ENCODE peak calls at places on chromosomes 6 and 20, in four cellular contexts. One of them, this sample, is unnamed.

GRCh38 chr6:102749210-102749971 is 1355.9 kb downstream of the GRIK2 start:
- DNase-seq in sigmoid colon: no peak
- DNase-seq in upper lobe of left lung: no peak
- DNase-seq in suprapubic skin: no peak
- DNase-seq in this sample: no peak

GRCh38 chr6:161459008-161459407 is 185.1 kb upstream of the AGPAT4 start:
- DNase-seq in sigmoid colon: no peak
- DNase-seq in upper lobe of left lung: no peak
- DNase-seq in suprapubic skin: no peak
- DNase-seq in this sample: no peak

GRCh38 chr6:118709859-118710350 is 58.5 kb upstream of the CEP85L start:
- DNase-seq in sigmoid colon: no peak
- DNase-seq in upper lobe of left lung: no peak
- DNase-seq in suprapubic skin: no peak
- DNase-seq in this sample: no peak

GRCh38 chr20:21505810-21506530 is 7.9 kb downstream of the NKX2-2 start:
- DNase-seq in sigmoid colon: no peak
- DNase-seq in upper lobe of left lung: peak
- DNase-seq in suprapubic skin: no peak
- DNase-seq in this sample: no peak

GRCh38 chr6:26404534-26404933 is 2.5 kb downstream of the BTN3A1 start:
- DNase-seq in sigmoid colon: no peak
- DNase-seq in upper lobe of left lung: no peak
- DNase-seq in suprapubic skin: no peak
- DNase-seq in this sample: no peak

GRCh38 chr20:46218656-46219055 is 89.6 kb downstream of the CDH22 start:
- DNase-seq in sigmoid colon: no peak
- DNase-seq in upper lobe of left lung: no peak
- DNase-seq in suprapubic skin: no peak
- DNase-seq in this sample: no peak

GRCh38 chr6:37704066-37704465 is 6.4 kb upstream of the MDGA1 start:
- DNase-seq in sigmoid colon: no peak
- DNase-seq in upper lobe of left lung: no peak
- DNase-seq in suprapubic skin: no peak
- DNase-seq in this sample: no peak

GRCh38 chr6:47318236-47318974 is 8.7 kb upstream of the TNFRSF21 start:
- DNase-seq in sigmoid colon: no peak
- DNase-seq in upper lobe of left lung: no peak
- DNase-seq in suprapubic skin: no peak
- DNase-seq in this sample: no peak

GRCh38 chr20:43827940-43828562 is 86.6 kb upstream of the TOX2 start:
- DNase-seq in sigmoid colon: peak
- DNase-seq in upper lobe of left lung: no peak
- DNase-seq in suprapubic skin: no peak
- DNase-seq in this sample: no peak

GRCh38 chr6:103675807-103676406 is 1183.8 kb downstream of the HACE1 start:
- DNase-seq in sigmoid colon: no peak
- DNase-seq in upper lobe of left lung: no peak
- DNase-seq in suprapubic skin: no peak
- DNase-seq in this sample: no peak

GRCh38 chr20:33732166-33732970 is 572 bp downstream of the ZNF341 start:
- DNase-seq in sigmoid colon: peak
- DNase-seq in upper lobe of left lung: no peak
- DNase-seq in suprapubic skin: peak
- DNase-seq in this sample: peak

GRCh38 chr20:46558511-46558959 is 8.1 kb upstream of the OCSTAMP start:
- DNase-seq in sigmoid colon: no peak
- DNase-seq in upper lobe of left lung: no peak
- DNase-seq in suprapubic skin: peak
- DNase-seq in this sample: no peak

GRCh38 chr6:153162646-153163045 is 31.6 kb upstream of the RGS17 start:
- DNase-seq in sigmoid colon: no peak
- DNase-seq in upper lobe of left lung: no peak
- DNase-seq in suprapubic skin: no peak
- DNase-seq in this sample: no peak

GRCh38 chr6:137744877-137745276 is 122.2 kb upstream of the TNFAIP3 start:
- DNase-seq in sigmoid colon: no peak
- DNase-seq in upper lobe of left lung: no peak
- DNase-seq in suprapubic skin: no peak
- DNase-seq in this sample: no peak

GRCh38 chr6:88105741-88106340 is 58.2 kb downstream of the SPACA1 start:
- DNase-seq in sigmoid colon: no peak
- DNase-seq in upper lobe of left lung: no peak
- DNase-seq in suprapubic skin: no peak
- DNase-seq in this sample: no peak

GRCh38 chr6:52829046-52829817 is 11.4 kb downstream of the GSTA5 start:
- DNase-seq in sigmoid colon: no peak
- DNase-seq in upper lobe of left lung: peak
- DNase-seq in suprapubic skin: no peak
- DNase-seq in this sample: no peak

GRCh38 chr6:52612336-52613096 is 35.7 kb upstream of the TRAM2 start:
- DNase-seq in sigmoid colon: no peak
- DNase-seq in upper lobe of left lung: no peak
- DNase-seq in suprapubic skin: no peak
- DNase-seq in this sample: no peak

GRCh38 chr6:20846602-20847028 is 312.4 kb downstream of the CDKAL1 start:
- DNase-seq in sigmoid colon: no peak
- DNase-seq in upper lobe of left lung: no peak
- DNase-seq in suprapubic skin: no peak
- DNase-seq in this sample: no peak

GRCh38 chr6:41470341-41471063 is 75.7 kb upstream of the FOXP4 start:
- DNase-seq in sigmoid colon: peak
- DNase-seq in upper lobe of left lung: peak
- DNase-seq in suprapubic skin: peak
- DNase-seq in this sample: peak

GRCh38 chr6:70479236-70479635 is 65.9 kb downstream of the FAM135A start:
- DNase-seq in sigmoid colon: no peak
- DNase-seq in upper lobe of left lung: no peak
- DNase-seq in suprapubic skin: no peak
- DNase-seq in this sample: no peak

GRCh38 chr6:144195671-144196070 is 45.4 kb downstream of the STX11 start:
- DNase-seq in sigmoid colon: no peak
- DNase-seq in upper lobe of left lung: no peak
- DNase-seq in suprapubic skin: no peak
- DNase-seq in this sample: no peak

GRCh38 chr6:25014806-25015560 is 79.2 kb upstream of the RIPOR2 start:
- DNase-seq in sigmoid colon: peak
- DNase-seq in upper lobe of left lung: no peak
- DNase-seq in suprapubic skin: no peak
- DNase-seq in this sample: no peak

GRCh38 chr20:60036346-60037119 is 78.3 kb downstream of the CDH26 start:
- DNase-seq in sigmoid colon: no peak
- DNase-seq in upper lobe of left lung: no peak
- DNase-seq in suprapubic skin: no peak
- DNase-seq in this sample: no peak

GRCh38 chr6:38262041-38262440 is 377.7 kb downstream of the BTBD9 start:
- DNase-seq in sigmoid colon: no peak
- DNase-seq in upper lobe of left lung: no peak
- DNase-seq in suprapubic skin: no peak
- DNase-seq in this sample: no peak

GRCh38 chr6:29502597-29502996 is 14.8 kb upstream of the MAS1L start:
- DNase-seq in sigmoid colon: no peak
- DNase-seq in upper lobe of left lung: no peak
- DNase-seq in suprapubic skin: no peak
- DNase-seq in this sample: no peak

GRCh38 chr6:15489563-15489962 is 173.3 kb downstream of the DTNBP1 start:
- DNase-seq in sigmoid colon: no peak
- DNase-seq in upper lobe of left lung: no peak
- DNase-seq in suprapubic skin: no peak
- DNase-seq in this sample: no peak

GRCh38 chr20:4585758-4586157 is 136.0 kb upstream of the PRND start:
- DNase-seq in sigmoid colon: no peak
- DNase-seq in upper lobe of left lung: no peak
- DNase-seq in suprapubic skin: no peak
- DNase-seq in this sample: no peak

GRCh38 chr20:4581838-4582237 is 139.9 kb upstream of the PRND start:
- DNase-seq in sigmoid colon: no peak
- DNase-seq in upper lobe of left lung: no peak
- DNase-seq in suprapubic skin: no peak
- DNase-seq in this sample: no peak

DNA sequence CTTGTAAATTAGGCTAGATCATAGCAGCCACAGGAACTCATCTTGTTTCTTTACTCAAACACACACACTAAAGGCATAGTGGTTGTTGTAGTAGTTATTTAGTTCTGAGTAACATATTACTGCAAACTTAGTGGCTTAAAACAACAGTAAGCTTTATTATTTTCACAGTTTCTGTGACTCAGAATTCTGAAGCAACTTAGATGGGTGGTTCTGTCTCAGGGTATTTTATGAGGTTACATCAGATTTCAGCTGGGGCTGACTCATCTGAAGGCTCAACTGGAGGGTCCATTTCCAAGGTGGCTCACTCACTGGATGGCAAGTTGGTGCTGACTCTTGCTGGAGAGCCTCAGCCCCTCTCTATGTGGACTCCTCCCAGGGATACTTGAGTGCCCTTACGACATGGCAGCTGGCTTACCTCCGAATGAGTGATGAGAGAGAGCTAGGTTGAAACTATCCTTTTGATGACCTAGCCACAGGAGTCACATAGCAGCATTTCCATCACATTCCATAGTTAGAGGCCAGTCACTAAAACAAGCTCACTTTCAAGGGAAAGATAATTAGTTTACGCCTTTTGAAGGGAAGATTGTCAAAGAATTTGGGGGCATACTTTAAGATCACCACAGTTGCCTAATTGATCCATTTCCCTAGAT is 136.5 kb upstream of the PRND start:
- DNase-seq in sigmoid colon: no peak
- DNase-seq in upper lobe of left lung: no peak
- DNase-seq in suprapubic skin: no peak
- DNase-seq in this sample: no peak
- TF ChIP-seq EP300 in sigmoid colon: no peak
- TF ChIP-seq EP300 in upper lobe of left lung: no peak
- TF ChIP-seq EP300 in suprapubic skin: no peak
- TF ChIP-seq EP300 in this sample: no peak

DNA sequence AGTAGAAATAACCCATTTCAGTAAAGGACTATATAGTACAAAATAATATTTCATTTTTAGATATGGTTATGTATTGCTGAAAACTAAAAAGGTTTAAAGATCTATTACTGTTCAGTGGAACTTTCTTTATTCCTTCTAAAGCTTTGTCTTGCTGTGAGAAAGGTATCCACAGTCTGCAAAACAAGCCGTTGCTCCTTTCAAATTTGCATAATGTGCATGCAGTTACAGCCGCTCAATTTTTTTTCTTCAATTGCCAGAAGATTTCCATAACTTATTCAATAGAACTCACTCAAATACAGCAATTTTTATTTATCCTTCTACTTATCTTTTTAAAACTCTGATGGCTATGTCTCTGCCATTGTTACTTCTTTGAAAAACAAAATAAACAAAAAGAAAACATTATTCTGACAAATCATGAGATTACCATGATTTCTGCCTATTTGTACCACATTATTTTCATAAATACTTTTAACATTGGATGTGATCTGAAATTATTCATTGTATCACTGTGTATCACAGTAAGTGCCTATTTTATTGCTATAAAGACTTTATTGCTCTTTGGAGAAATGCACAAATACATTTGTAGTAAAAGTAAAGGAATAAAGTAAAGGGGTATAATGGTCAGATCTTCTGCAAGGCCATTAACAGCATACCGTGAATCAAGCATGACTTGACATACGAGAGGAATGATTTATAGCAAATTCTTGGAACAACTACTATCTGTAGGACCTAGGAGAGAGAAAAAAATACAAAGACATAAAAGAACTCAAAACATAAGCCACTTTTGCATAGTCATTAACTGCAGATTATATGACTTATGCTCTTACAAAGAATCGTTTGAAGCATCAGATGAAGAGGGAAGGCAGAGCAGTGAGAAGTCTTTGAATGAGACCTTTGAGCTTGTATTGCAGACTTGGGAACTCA is 29.6 kb upstream of the HBS1L start:
- DNase-seq in sigmoid colon: no peak
- DNase-seq in upper lobe of left lung: no peak
- DNase-seq in suprapubic skin: no peak
- DNase-seq in this sample: no peak
- TF ChIP-seq EP300 in sigmoid colon: no peak
- TF ChIP-seq EP300 in upper lobe of left lung: no peak
- TF ChIP-seq EP300 in suprapubic skin: no peak
- TF ChIP-seq EP300 in this sample: no peak

DNA sequence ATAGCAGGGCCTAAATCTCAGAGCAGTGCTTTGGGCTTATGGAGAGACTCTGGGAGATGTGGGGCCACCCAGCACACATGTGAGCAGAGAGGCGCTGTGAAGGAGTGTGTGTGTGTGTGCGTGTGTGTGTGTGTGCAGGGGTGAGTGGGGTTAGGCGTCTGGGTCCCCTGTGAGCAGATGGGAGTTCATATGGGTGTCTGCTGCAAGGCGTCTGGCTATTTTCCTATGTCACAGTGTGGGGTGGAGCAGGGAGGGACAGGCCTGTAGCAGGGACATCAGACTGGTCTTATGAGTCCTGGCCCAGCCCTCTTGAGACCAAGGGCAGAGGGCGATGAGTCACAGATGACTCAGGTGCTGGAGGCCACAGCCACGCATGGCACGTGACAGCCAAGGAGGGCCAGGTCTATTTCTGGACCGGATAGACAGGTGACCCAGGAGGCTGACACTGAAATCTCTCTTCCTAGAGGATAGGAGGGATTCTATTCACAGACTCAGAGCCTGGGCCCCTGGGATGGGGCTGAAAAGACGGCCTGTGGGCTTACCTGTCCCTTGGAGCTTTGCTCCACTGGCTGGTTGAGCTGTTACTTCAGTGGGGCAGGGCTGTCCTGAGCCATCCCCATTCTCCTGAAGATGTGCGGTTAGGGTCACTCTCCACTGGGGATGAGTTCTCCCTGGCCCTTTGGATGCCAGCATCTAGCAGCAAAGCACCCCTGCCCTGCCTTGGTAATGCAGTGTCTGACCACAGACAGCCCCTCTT is 28.9 kb downstream of the VEGFA start:
- DNase-seq in sigmoid colon: no peak
- DNase-seq in upper lobe of left lung: no peak
- DNase-seq in suprapubic skin: no peak
- DNase-seq in this sample: no peak
- TF ChIP-seq EP300 in sigmoid colon: no peak
- TF ChIP-seq EP300 in upper lobe of left lung: peak
- TF ChIP-seq EP300 in suprapubic skin: no peak
- TF ChIP-seq EP300 in this sample: no peak

GRCh38 chr20:49779972-49780371 is 32.7 kb upstream of the SLC9A8 start:
- DNase-seq in sigmoid colon: no peak
- DNase-seq in upper lobe of left lung: no peak
- DNase-seq in suprapubic skin: no peak
- DNase-seq in this sample: no peak

GRCh38 chr20:49770634-49771033 is 42.0 kb upstream of the SLC9A8 start:
- DNase-seq in sigmoid colon: no peak
- DNase-seq in upper lobe of left lung: no peak
- DNase-seq in suprapubic skin: no peak
- DNase-seq in this sample: no peak

DNA sequence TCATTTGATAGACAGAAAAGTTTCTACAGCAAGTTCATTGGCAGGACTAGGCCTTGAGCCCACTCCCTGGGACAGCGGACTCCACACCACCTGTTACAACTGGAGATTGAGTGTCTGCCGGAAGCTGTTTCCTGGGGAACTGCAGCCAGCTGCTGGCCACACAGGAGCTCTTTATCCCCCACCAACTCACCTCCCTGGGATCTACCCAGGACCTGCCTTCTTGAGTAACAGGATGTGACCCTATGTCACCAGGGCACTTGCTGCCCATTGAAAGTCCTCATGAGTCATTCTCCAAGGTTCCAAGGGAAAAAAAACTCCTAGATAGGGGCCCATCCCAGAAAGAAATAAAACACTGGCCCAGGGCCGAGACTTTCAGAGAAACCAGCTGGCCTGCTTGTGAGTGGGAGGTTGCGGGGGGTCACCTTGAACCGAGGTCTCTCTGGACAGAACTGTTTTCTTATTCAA is 37.4 kb upstream of the SLC9A8 start:
- DNase-seq in sigmoid colon: peak
- DNase-seq in upper lobe of left lung: no peak
- DNase-seq in suprapubic skin: peak
- DNase-seq in this sample: peak
- TF ChIP-seq EP300 in sigmoid colon: no peak
- TF ChIP-seq EP300 in upper lobe of left lung: peak
- TF ChIP-seq EP300 in suprapubic skin: no peak
- TF ChIP-seq EP300 in this sample: peak